ENCODE peak calls at places on chromosomes 12 and 14, in seven cellular contexts. D is ovary; N is CD8-positive, alpha-beta T cell; E is body of pancreas; C is heart right ventricle; V is psoas muscle; O is heart left ventricle. Z is an unnamed sample.

GRCh38 chr14:102942069-102942468 is 19.6 kb downstream of the AMN start:
- DNase-seq in N (no peak), O (no peak), V (no peak), E (no peak), C (no peak), D (no peak), Z (no peak)

GRCh38 chr12:106149096-106149784 is 10.5 kb upstream of the NUAK1 start:
- DNase-seq in V (no peak), D (peak; percentile 55), E (peak; percentile 50), N (no peak), C (no peak), O (no peak), Z (no peak)

GRCh38 chr12:52871291-52871961 is 22.6 kb upstream of the KRT78 start:
- DNase-seq in D (peak; percentile 31), V (no peak), O (no peak), E (no peak), N (no peak), C (no peak), Z (no peak)

GRCh38 chr14:42710071-42710470 is 1103.4 kb downstream of the LRFN5 start:
- DNase-seq in N (no peak), V (no peak), O (no peak), E (no peak), D (no peak), C (no peak), Z (no peak)

GRCh38 chr12:15206831-15207394 is 14.3 kb downstream of the RERG start:
- DNase-seq in C (no peak), N (no peak), D (no peak), O (no peak), E (no peak), V (no peak), Z (no peak)

GRCh38 chr14:37623552-37623951 is 28.1 kb downstream of the TTC6 start:
- DNase-seq in N (no peak), V (no peak), E (no peak), C (no peak), D (no peak), O (no peak), Z (no peak)

GRCh38 chr14:72745991-72746980 is 147.6 kb downstream of the DPF3 start:
- DNase-seq in D (no peak), N (no peak), O (no peak), C (no peak), E (no peak), V (peak; percentile 50), Z (no peak)

GRCh38 chr12:15443611-15444010 is 121.3 kb downstream of the PTPRO start:
- DNase-seq in V (no peak), D (no peak), E (no peak), C (no peak), N (no peak), O (no peak), Z (no peak)

GRCh38 chr12:7060353-7060954 is at the start of gene C1S:
- DNase-seq in D (peak; percentile 92), E (peak; percentile 79), C (peak; percentile 80), V (peak; percentile 69), N (no peak), O (peak; percentile 70), Z (peak; percentile 94)

DNA sequence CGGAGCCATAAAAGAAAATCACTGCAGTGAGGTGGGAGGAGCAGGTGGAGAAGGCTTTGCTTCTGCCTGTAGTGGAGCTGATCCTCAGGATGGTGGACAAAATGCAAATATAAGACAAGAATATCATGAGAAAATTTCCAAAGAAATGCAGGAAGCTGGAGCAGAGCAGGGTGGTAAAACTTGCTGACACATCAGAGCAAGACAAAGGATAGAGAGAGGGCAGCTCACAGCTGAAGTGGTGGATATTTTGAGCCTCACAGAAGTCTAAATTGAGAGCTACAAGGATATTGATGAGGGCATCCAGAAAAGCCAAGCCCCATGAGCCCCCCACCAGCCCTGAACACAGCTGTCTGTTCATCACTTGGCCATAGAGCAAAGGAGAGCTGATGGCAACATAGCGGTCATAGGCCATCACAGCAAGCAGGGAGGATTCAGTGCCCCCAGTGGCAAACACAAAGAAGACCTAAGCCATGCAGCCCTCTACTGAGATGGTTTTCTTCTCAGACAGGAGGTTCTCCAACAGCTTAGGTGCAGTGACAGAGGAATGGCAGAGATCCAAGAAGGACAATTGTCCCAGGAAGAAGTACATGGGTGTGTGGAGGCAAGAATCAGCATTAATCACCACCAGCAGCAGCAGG is 30.0 kb upstream of the ANP32D start:
- DNase-seq in D (no peak), E (no peak), O (no peak), V (no peak), N (no peak), C (no peak), Z (no peak)
- TF ChIP-seq CTCF in D (no peak), E (no peak), O (no peak), V (no peak), N (no peak), C (no peak), Z (no peak)

GRCh38 chr14:101813171-101813759 is 51.8 kb downstream of the PPP2R5C start:
- DNase-seq in C (peak; percentile 78), O (peak; percentile 79), E (no peak), V (peak; percentile 53), D (peak; percentile 49), N (no peak), Z (no peak)

GRCh38 chr14:101813833-101814232 is 52.3 kb downstream of the PPP2R5C start:
- DNase-seq in V (no peak), E (no peak), D (no peak), O (no peak), C (no peak), N (no peak), Z (no peak)

GRCh38 chr14:101810897-101811620 is 49.5 kb downstream of the PPP2R5C start:
- DNase-seq in C (no peak), E (no peak), N (no peak), O (no peak), D (no peak), V (no peak), Z (no peak)

GRCh38 chr14:101809671-101810514 is 48.4 kb downstream of the PPP2R5C start:
- DNase-seq in D (peak; percentile 87), V (peak; percentile 77), O (peak; percentile 90), E (peak; percentile 95), N (peak; percentile 67), C (peak; percentile 92), Z (peak; percentile 94)

DNA sequence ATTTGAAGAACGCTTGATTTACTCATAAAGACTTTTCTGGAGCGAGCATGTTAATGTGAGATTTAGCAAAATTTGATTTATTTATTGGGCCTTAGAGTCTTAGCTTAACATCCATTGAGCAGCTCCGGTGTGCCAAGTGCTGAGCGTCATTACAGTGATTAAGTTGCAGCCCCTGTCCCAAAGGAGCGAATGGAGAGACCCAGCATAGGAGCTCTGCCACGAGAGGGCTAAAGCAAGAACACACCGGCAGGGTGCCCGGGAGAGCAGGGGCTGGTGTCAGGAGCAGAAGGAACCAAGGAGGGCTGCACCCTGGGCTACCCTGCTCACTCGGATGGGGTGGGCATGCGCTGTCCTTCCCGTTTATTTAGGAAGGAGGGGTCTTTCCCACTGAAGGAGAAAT is 50.6 kb downstream of the PPP2R5C start:
- DNase-seq in C (no peak), N (no peak), O (no peak), E (no peak), D (no peak), V (no peak), Z (no peak)
- H3K27ac ChIP-seq in C (peak overlapping the region; percentile 98), N (peak overlapping the region; percentile 99), O (peak overlapping the region; percentile 99), E (peak overlapping the region; percentile 99), D (no peak overlapping the region), V (peak overlapping the region; percentile 98), Z (peak overlapping the region; percentile 28)

GRCh38 chr12:85280138-85280983 is at the start of gene ALX1:
- DNase-seq in D (no peak), C (no peak), V (no peak), E (no peak), N (no peak), O (no peak), Z (no peak)
- H3K4me3 ChIP-seq in D (peak within 1 kb of the TSS; percentile 38), C (peak within 1 kb of the TSS; percentile 36), V (peak within 1 kb of the TSS; percentile 61), E (no peak within 1 kb of the TSS), N (no peak within 1 kb of the TSS), O (peak within 1 kb of the TSS; percentile 32), Z (peak within 1 kb of the TSS; percentile 64)

GRCh38 chr12:10959777-10960176 is 20.7 kb upstream of the TAS2R14 start:
- DNase-seq in E (no peak), D (no peak), O (no peak), N (no peak), V (no peak), C (no peak), Z (no peak)
- TF ChIP-seq CTCF in E (no peak), D (no peak), O (no peak), N (no peak), V (no peak), C (peak; percentile 24), Z (no peak)

DNA sequence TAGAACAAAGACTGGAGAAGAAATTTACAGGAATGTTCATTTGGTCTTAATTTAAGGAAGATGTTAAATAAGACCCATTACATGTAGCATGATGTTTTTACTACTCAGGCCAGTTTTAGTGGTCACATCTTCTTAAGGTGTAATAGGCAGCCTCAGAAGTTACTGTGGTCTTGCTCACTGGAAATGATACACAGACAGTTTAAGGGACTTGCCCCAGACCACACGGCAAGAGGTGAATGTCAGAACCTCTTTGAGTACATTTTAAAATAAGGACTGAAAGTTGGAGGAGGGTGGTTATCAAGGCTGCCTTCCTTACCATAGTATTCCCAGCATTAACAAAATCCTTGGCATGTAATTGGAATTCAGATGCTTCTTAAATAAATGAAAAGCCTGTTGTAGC is 37.9 kb downstream of the LRRK2 start:
- DNase-seq in C (no peak), D (no peak), O (no peak), N (no peak), E (no peak), V (no peak), Z (no peak)
- H3K27ac ChIP-seq in C (no peak overlapping the region), D (no peak overlapping the region), O (no peak overlapping the region), N (no peak overlapping the region), E (no peak overlapping the region), V (no peak overlapping the region), Z (no peak overlapping the region)

DNA sequence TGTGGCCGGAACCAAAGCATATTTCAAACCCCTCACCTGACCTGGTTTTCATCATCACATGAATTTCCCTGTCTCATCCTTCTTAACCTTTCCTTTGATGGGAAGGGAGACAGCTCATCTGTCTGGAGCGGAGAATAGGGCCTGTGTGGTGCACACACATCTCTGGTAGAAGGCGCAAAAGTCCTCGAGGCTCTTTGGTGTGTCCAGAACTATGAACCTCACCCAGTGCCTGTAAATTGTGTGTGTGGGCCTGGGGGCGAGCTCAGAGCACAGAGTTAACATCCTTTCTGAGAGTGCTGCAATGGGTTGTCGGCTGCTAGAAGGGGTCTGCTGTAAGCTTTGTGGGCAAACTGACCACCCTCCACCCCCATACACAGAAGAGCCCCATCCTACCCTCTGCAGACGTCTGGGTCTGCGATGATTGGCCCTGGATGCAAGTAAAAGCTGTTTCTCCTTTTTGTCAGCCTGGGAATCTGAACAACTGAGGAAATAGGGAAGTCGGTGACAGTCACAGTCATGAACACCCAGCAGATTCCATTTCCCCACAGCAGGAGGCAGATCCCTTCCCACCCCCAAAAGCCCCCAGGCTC is 654 bp downstream of the GALNT6 start:
- DNase-seq in O (no peak), C (no peak), E (no peak), D (no peak), N (no peak), V (no peak), Z (no peak)
- H3K4me3 ChIP-seq in O (no peak overlapping the region), C (peak overlapping the region; percentile 54), E (no peak overlapping the region), D (no peak overlapping the region), N (peak overlapping the region; percentile 65), V (no peak overlapping the region), Z (peak overlapping the region; percentile 81)

DNA sequence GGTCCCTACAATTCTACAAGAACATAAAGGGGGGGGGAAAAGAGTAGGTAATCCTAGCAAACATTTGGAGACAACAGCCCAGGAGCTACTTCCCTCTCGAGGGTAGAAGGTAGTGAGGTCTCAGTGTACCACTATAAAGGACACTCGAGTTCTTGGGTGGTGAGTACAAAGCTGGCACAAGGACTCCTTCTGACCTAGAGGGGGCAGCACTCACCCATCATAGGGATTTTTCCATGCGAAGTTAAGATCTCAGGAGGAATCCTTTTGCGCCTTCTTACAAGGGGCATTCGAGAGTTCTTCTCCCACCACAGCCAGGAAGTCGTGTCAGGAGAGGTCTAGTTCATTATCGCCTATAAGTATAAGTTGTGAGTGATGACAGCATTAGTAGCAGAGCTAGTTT is 200.2 kb upstream of the RBM19 start:
- DNase-seq in C (peak; percentile 45), E (peak; percentile 25), D (no peak), O (peak; percentile 29), V (no peak), N (no peak), Z (no peak)
- TF ChIP-seq CTCF in C (peak; percentile 67), E (peak; percentile 42), D (no peak), O (peak; percentile 42), V (no peak), N (no peak), Z (peak; percentile 62)

Z was measured in coronary artery.